ENCODE peak calls at places on chromosomes 6 and 20, in six cellular contexts. One of them, this sample, is unnamed.
A peak's percentile ranks its signal among the peaks of the same experiment; 100 is the strongest.

GRCh38 chr6:117890172-117890571 is 16.9 kb upstream of the SLC35F1 start:
- DNase-seq in brain microvascular endothelial cell: no peak
- DNase-seq in glutamatergic neuron: no peak
- DNase-seq in IMR-90: no peak
- DNase-seq in upper lobe of right lung: no peak
- DNase-seq in neural progenitor cell: no peak
- DNase-seq in this sample: no peak

GRCh38 chr6:68729377-68729903 is 94.4 kb downstream of the ADGRB3 start:
- DNase-seq in brain microvascular endothelial cell: no peak
- DNase-seq in glutamatergic neuron: no peak
- DNase-seq in IMR-90: no peak
- DNase-seq in upper lobe of right lung: no peak
- DNase-seq in neural progenitor cell: no peak
- DNase-seq in this sample: no peak

GRCh38 chr6:169816054-169816453 is 64.6 kb downstream of the ERMARD start:
- DNase-seq in brain microvascular endothelial cell: no peak
- DNase-seq in glutamatergic neuron: no peak
- DNase-seq in IMR-90: no peak
- DNase-seq in upper lobe of right lung: no peak
- DNase-seq in neural progenitor cell: no peak
- DNase-seq in this sample: no peak

GRCh38 chr6:90249044-90249443 is 47.6 kb downstream of the BACH2 start:
- DNase-seq in brain microvascular endothelial cell: peak; percentile 13
- DNase-seq in glutamatergic neuron: no peak
- DNase-seq in IMR-90: peak; percentile 56
- DNase-seq in upper lobe of right lung: no peak
- DNase-seq in neural progenitor cell: no peak
- DNase-seq in this sample: no peak

GRCh38 chr6:99662616-99663015 is 56.0 kb downstream of the PRDM13 start:
- DNase-seq in brain microvascular endothelial cell: no peak
- DNase-seq in glutamatergic neuron: no peak
- DNase-seq in IMR-90: no peak
- DNase-seq in upper lobe of right lung: no peak
- DNase-seq in neural progenitor cell: no peak
- DNase-seq in this sample: no peak

GRCh38 chr20:6162239-6162638 is 39.4 kb upstream of the FERMT1 start:
- DNase-seq in brain microvascular endothelial cell: no peak
- DNase-seq in glutamatergic neuron: no peak
- DNase-seq in IMR-90: no peak
- DNase-seq in upper lobe of right lung: no peak
- DNase-seq in neural progenitor cell: no peak
- DNase-seq in this sample: no peak

GRCh38 chr6:146265051-146265450 is 236.2 kb downstream of the GRM1 start:
- DNase-seq in brain microvascular endothelial cell: no peak
- DNase-seq in glutamatergic neuron: no peak
- DNase-seq in IMR-90: no peak
- DNase-seq in upper lobe of right lung: no peak
- DNase-seq in neural progenitor cell: no peak
- DNase-seq in this sample: no peak

GRCh38 chr6:26197736-26198625 is 110.8 kb downstream of the HFE start:
- DNase-seq in brain microvascular endothelial cell: no peak
- DNase-seq in glutamatergic neuron: no peak
- DNase-seq in IMR-90: peak; percentile 27
- DNase-seq in upper lobe of right lung: no peak
- DNase-seq in neural progenitor cell: peak; percentile 46
- DNase-seq in this sample: no peak

GRCh38 chr6:82862543-82862942 is 203.1 kb downstream of the UBE3D start:
- DNase-seq in brain microvascular endothelial cell: no peak
- DNase-seq in glutamatergic neuron: no peak
- DNase-seq in IMR-90: peak; percentile 37
- DNase-seq in upper lobe of right lung: no peak
- DNase-seq in neural progenitor cell: no peak
- DNase-seq in this sample: no peak

GRCh38 chr6:26366504-26366903 is 1.5 kb downstream of the BTN3A2 start:
- DNase-seq in brain microvascular endothelial cell: no peak
- DNase-seq in glutamatergic neuron: no peak
- DNase-seq in IMR-90: no peak
- DNase-seq in upper lobe of right lung: no peak
- DNase-seq in neural progenitor cell: no peak
- DNase-seq in this sample: no peak

DNA sequence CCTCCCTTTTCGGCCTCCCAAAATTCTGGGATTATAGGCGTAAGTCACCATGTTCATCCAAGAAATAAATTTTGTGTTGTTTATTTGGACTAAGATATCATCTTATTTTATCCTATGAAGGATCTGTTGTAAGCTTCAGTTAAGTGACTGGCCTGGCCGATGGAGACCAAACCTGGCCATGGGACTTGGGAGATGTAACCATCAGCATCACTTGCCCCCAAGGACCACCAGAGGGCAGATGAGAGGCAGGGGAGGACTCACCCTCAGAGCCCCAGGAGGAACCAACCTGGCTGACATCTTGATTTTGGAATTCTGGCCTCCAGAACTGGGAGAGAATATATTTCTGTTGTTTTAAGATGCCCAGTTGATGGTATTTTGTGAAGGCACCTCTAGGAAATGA is 266.7 kb downstream of the CDH26 start:
- DNase-seq in brain microvascular endothelial cell: no peak
- DNase-seq in glutamatergic neuron: peak; percentile 57
- DNase-seq in IMR-90: no peak
- DNase-seq in upper lobe of right lung: no peak
- DNase-seq in neural progenitor cell: peak; percentile 61
- DNase-seq in this sample: no peak
- TF ChIP-seq CTCF in brain microvascular endothelial cell: peak; percentile 79
- TF ChIP-seq CTCF in glutamatergic neuron: peak; percentile 55
- TF ChIP-seq CTCF in IMR-90: peak; percentile 37
- TF ChIP-seq CTCF in upper lobe of right lung: peak; percentile 19
- TF ChIP-seq CTCF in neural progenitor cell: peak; percentile 67
- TF ChIP-seq CTCF in this sample: peak; percentile 29

DNA sequence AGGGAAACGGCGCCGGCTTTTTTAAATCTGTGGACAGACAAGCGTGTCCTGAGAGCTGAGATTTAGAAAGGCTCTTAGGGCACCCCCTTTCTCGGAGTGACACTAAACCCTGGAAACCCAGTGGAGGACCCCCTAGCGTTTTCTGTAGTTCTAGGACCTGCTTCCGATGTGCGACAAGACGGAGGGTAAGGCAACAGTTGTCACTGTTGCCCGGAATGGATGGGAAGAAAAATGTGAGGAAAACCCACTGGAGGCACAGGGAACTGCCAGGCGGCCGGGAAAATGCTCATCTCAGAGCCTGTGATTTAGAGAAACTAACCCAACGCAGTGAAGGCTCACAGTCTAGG is 551 bp upstream of the ATP5F1E start:
- DNase-seq in brain microvascular endothelial cell: no peak
- DNase-seq in glutamatergic neuron: peak; percentile 45
- DNase-seq in IMR-90: peak; percentile 27
- DNase-seq in upper lobe of right lung: no peak
- DNase-seq in neural progenitor cell: no peak
- DNase-seq in this sample: no peak
- TF ChIP-seq CTCF in brain microvascular endothelial cell: peak; percentile 46
- TF ChIP-seq CTCF in glutamatergic neuron: peak; percentile 24
- TF ChIP-seq CTCF in IMR-90: no peak
- TF ChIP-seq CTCF in upper lobe of right lung: peak; percentile 20
- TF ChIP-seq CTCF in neural progenitor cell: peak; percentile 34
- TF ChIP-seq CTCF in this sample: no peak

GRCh38 chr6:39794231-39794630 is 2.1 kb downstream of the DAAM2 start:
- DNase-seq in brain microvascular endothelial cell: no peak
- DNase-seq in glutamatergic neuron: no peak
- DNase-seq in IMR-90: no peak
- DNase-seq in upper lobe of right lung: no peak
- DNase-seq in neural progenitor cell: no peak
- DNase-seq in this sample: no peak
- TF ChIP-seq CTCF in brain microvascular endothelial cell: peak; percentile 28
- TF ChIP-seq CTCF in glutamatergic neuron: no peak
- TF ChIP-seq CTCF in IMR-90: no peak
- TF ChIP-seq CTCF in upper lobe of right lung: no peak
- TF ChIP-seq CTCF in neural progenitor cell: peak; percentile 11
- TF ChIP-seq CTCF in this sample: no peak

GRCh38 chr6:136526196-136526930 is 23.9 kb downstream of the MAP7 start:
- DNase-seq in brain microvascular endothelial cell: peak; percentile 42
- DNase-seq in glutamatergic neuron: peak; percentile 75
- DNase-seq in IMR-90: peak; percentile 63
- DNase-seq in upper lobe of right lung: peak; percentile 76
- DNase-seq in neural progenitor cell: peak; percentile 77
- DNase-seq in this sample: no peak
- TF ChIP-seq CTCF in brain microvascular endothelial cell: peak; percentile 74
- TF ChIP-seq CTCF in glutamatergic neuron: peak; percentile 13
- TF ChIP-seq CTCF in IMR-90: peak; percentile 39
- TF ChIP-seq CTCF in upper lobe of right lung: peak; percentile 29
- TF ChIP-seq CTCF in neural progenitor cell: peak; percentile 42
- TF ChIP-seq CTCF in this sample: no peak

DNA sequence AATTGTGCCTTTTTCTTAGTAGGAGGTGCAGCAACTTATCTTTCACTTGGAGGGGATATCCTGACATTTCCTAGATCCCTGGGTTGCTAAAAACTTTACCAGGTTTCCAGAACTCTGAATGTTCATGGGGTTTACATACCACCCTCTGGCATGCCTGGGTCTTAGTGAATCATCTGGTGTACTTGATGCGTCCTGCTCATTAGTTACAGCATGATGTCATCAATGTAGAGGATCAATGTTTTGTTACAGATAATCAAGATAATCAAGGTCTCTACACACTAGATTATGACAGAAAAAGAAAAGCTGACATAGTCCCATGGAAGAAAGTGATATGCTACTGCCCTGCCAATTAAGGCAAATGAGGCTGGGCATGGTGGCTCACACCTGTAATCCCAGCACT is 27.0 kb downstream of the FITM2 start:
- DNase-seq in brain microvascular endothelial cell: no peak
- DNase-seq in glutamatergic neuron: no peak
- DNase-seq in IMR-90: no peak
- DNase-seq in upper lobe of right lung: no peak
- DNase-seq in neural progenitor cell: no peak
- DNase-seq in this sample: no peak
- TF ChIP-seq CTCF in brain microvascular endothelial cell: no peak
- TF ChIP-seq CTCF in glutamatergic neuron: no peak
- TF ChIP-seq CTCF in IMR-90: no peak
- TF ChIP-seq CTCF in upper lobe of right lung: no peak
- TF ChIP-seq CTCF in neural progenitor cell: no peak
- TF ChIP-seq CTCF in this sample: no peak

GRCh38 chr6:63802606-63803206 is 167.1 kb downstream of the PHF3 start:
- DNase-seq in brain microvascular endothelial cell: peak; percentile 39
- DNase-seq in glutamatergic neuron: no peak
- DNase-seq in IMR-90: peak; percentile 53
- DNase-seq in upper lobe of right lung: no peak
- DNase-seq in neural progenitor cell: no peak
- DNase-seq in this sample: no peak
- TF ChIP-seq CTCF in brain microvascular endothelial cell: peak; percentile 65
- TF ChIP-seq CTCF in glutamatergic neuron: peak; percentile 64
- TF ChIP-seq CTCF in IMR-90: peak; percentile 83
- TF ChIP-seq CTCF in upper lobe of right lung: peak; percentile 47
- TF ChIP-seq CTCF in neural progenitor cell: peak; percentile 71
- TF ChIP-seq CTCF in this sample: peak; percentile 48

DNA sequence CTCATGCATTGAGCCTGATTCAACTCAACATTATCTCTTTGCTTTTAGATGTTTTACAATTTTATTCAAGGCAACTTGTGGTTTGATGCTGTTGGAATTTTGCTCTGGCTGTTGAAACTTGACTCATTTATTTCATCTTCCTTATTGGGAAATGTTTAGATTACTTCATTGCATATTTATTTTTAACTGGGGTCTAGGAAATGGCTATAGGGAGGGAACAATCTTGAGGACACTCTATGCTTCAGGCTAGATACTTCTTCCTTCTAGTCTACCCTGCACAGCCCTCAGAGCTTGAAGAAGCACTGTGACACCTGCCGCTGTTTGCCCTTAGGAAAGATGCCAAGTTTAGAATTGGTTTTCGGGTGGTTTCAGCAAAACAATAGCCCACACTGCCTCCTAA is 183.4 kb downstream of the ADGRG6 start:
- DNase-seq in brain microvascular endothelial cell: no peak
- DNase-seq in glutamatergic neuron: no peak
- DNase-seq in IMR-90: peak; percentile 76
- DNase-seq in upper lobe of right lung: no peak
- DNase-seq in neural progenitor cell: no peak
- DNase-seq in this sample: no peak
- TF ChIP-seq CTCF in brain microvascular endothelial cell: no peak
- TF ChIP-seq CTCF in glutamatergic neuron: no peak
- TF ChIP-seq CTCF in IMR-90: no peak
- TF ChIP-seq CTCF in upper lobe of right lung: no peak
- TF ChIP-seq CTCF in neural progenitor cell: no peak
- TF ChIP-seq CTCF in this sample: no peak

GRCh38 chr6:115843945-115844344 is 216.7 kb downstream of the FRK start:
- DNase-seq in brain microvascular endothelial cell: no peak
- DNase-seq in glutamatergic neuron: no peak
- DNase-seq in IMR-90: no peak
- DNase-seq in upper lobe of right lung: no peak
- DNase-seq in neural progenitor cell: no peak
- DNase-seq in this sample: no peak

GRCh38 chr6:115842338-115842737 is 218.4 kb downstream of the FRK start:
- DNase-seq in brain microvascular endothelial cell: no peak
- DNase-seq in glutamatergic neuron: no peak
- DNase-seq in IMR-90: no peak
- DNase-seq in upper lobe of right lung: no peak
- DNase-seq in neural progenitor cell: no peak
- DNase-seq in this sample: no peak

GRCh38 chr6:115838763-115839401 is 221.8 kb downstream of the FRK start:
- DNase-seq in brain microvascular endothelial cell: peak; percentile 20
- DNase-seq in glutamatergic neuron: peak; percentile 25
- DNase-seq in IMR-90: peak; percentile 13
- DNase-seq in upper lobe of right lung: no peak
- DNase-seq in neural progenitor cell: peak; percentile 38
- DNase-seq in this sample: no peak
- TF ChIP-seq CTCF in brain microvascular endothelial cell: peak; percentile 65
- TF ChIP-seq CTCF in glutamatergic neuron: peak; percentile 72
- TF ChIP-seq CTCF in IMR-90: peak; percentile 37
- TF ChIP-seq CTCF in upper lobe of right lung: peak; percentile 29
- TF ChIP-seq CTCF in neural progenitor cell: peak; percentile 59
- TF ChIP-seq CTCF in this sample: peak; percentile 22

This sample was measured in D721Med.